ENCODE peak calls at places on chromosomes 16 and 17, in four cellular contexts. M is NCI-H1092, Z is MM.1S, C is HS-5. Q is an unnamed sample.

GRCh38 chr17:15914400-15915165 is 30.3 kb upstream of the ADORA2B start:
- DNase-seq in M (no peak), Z (no peak), C (peak), Q (no peak)

GRCh38 chr17:30230596-30231125 is 4.8 kb downstream of the SLC6A4 start:
- DNase-seq in C (no peak), M (no peak), Z (no peak), Q (no peak)

GRCh38 chr16:50742521-50743150 is 750 bp downstream of the CYLD start:
- DNase-seq in M (no peak), C (no peak), Z (peak), Q (no peak)

GRCh38 chr16:57781741-57782606 is 20.3 kb downstream of the KIFC3 start:
- DNase-seq in M (no peak), C (no peak), Z (no peak), Q (no peak)

GRCh38 chr16:5018791-5019190 is 14.9 kb downstream of the NAGPA start:
- DNase-seq in Z (no peak), M (no peak), C (no peak), Q (no peak)

GRCh38 chr17:77509089-77509488 is 368.3 kb downstream of the SEC14L1 start:
- DNase-seq in Z (no peak), M (no peak), C (no peak), Q (no peak)

GRCh38 chr17:6862122-6862521 is 30.6 kb upstream of the TEKT1 start:
- DNase-seq in M (no peak), Z (no peak), C (no peak), Q (no peak)

GRCh38 chr17:66412857-66413563 is 110.6 kb downstream of the PRKCA start:
- DNase-seq in M (no peak), C (no peak), Z (no peak), Q (no peak)

GRCh38 chr17:19614900-19615299 is 33.7 kb upstream of the ALDH3A2 start:
- DNase-seq in Z (no peak), M (no peak), C (no peak), Q (no peak)

GRCh38 chr17:50501906-50502642 is 6.2 kb upstream of the MYCBPAP start:
- DNase-seq in Z (no peak), C (no peak), M (no peak), Q (no peak)

GRCh38 chr16:11461595-11461990 is 116.3 kb downstream of the RMI2 start:
- DNase-seq in M (no peak), Z (no peak), C (no peak), Q (no peak)

GRCh38 chr16:50065241-50065623 is 538 bp upstream of the HEATR3 start:
- DNase-seq in M (no peak), Z (no peak), C (no peak), Q (no peak)

GRCh38 chr17:57401556-57402488 is 145.5 kb downstream of the MSI2 start:
- DNase-seq in C (no peak), Z (no peak), M (no peak), Q (peak)

GRCh38 chr16:85583491-85584181 is 29.5 kb upstream of the GSE1 start:
- DNase-seq in M (no peak), Z (no peak), C (no peak), Q (peak)

GRCh38 chr17:1813088-1813487 is 16.6 kb downstream of the SMYD4 start:
- DNase-seq in C (no peak), Z (no peak), M (no peak), Q (no peak)

GRCh38 chr16:82201906-82202305 is 31.9 kb upstream of the MPHOSPH6 start:
- DNase-seq in Z (no peak), M (no peak), C (no peak), Q (no peak)

GRCh38 chr17:48539177-48539576 is 5.7 kb downstream of the HOXB2 start:
- DNase-seq in M (no peak), C (no peak), Z (no peak), Q (no peak)

GRCh38 chr16:89190150-89190958 is 10.0 kb downstream of the SLC22A31 start:
- DNase-seq in Z (no peak), M (no peak), C (no peak), Q (peak)

GRCh38 chr17:47199627-47200324 is 9.4 kb upstream of the MYL4 start:
- DNase-seq in M (no peak), C (no peak), Z (peak), Q (no peak)

GRCh38 chr17:38656959-38657823 is 17.6 kb downstream of the EPOP start:
- DNase-seq in C (no peak), Z (no peak), M (no peak), Q (no peak)

GRCh38 chr16:31214705-31215286 is 877 bp downstream of the TRIM72 start:
- DNase-seq in M (no peak), Z (no peak), C (no peak), Q (peak)

GRCh38 chr16:66275795-66276428 is 90.6 kb upstream of the CDH5 start:
- DNase-seq in M (peak), C (no peak), Z (peak), Q (peak)

GRCh38 chr16:29148867-29149272 is 164.0 kb downstream of the LAT start:
- DNase-seq in Z (no peak), C (no peak), M (no peak), Q (no peak)

GRCh38 chr17:62898239-62898864 is 67.7 kb upstream of the TANC2 start:
- DNase-seq in M (no peak), C (no peak), Z (no peak), Q (peak)

GRCh38 chr17:65547253-65547670 is 14.2 kb downstream of the AXIN2 start:
- DNase-seq in M (no peak), C (no peak), Z (no peak), Q (no peak)

GRCh38 chr17:33594000-33594399 is 300.9 kb upstream of the ASIC2 start:
- DNase-seq in Z (no peak), C (no peak), M (no peak), Q (no peak)

GRCh38 chr17:36936455-36936934 is 780 bp upstream of the LHX1 start:
- DNase-seq in C (no peak), M (peak), Z (no peak), Q (peak)

GRCh38 chr16:55264949-55265348 is 59.1 kb upstream of the IRX6 start:
- DNase-seq in M (no peak), Z (no peak), C (no peak), Q (no peak)